ENCODE peak calls at places on chromosomes 12 and 14, in eight cellular contexts. One of them, this sample, is unnamed.
A peak's percentile ranks its signal among the peaks of the same experiment; 100 is the strongest.

GRCh38 chr12:95998611-95999300 is 2.6 kb upstream of the HAL start:
- DNase-seq in NCI-H2081 treated with DMSO at 0.1 percent for 48 hours: no peak
- DNase-seq in activated CD8-positive, alpha-beta T cell treated with anti-CD3 and anti-CD28 coated beads, Interleukin-2, amount 10 ng/mL, durations not matched to agents 7 days and 5 days: peak; percentile 73
- DNase-seq in cardiac fibroblast: peak; percentile 75
- DNase-seq in HEK293T: peak; percentile 68
- DNase-seq in NCI-H345: peak; percentile 38
- DNase-seq in choroid plexus epithelial cell: peak; percentile 81
- DNase-seq in GM20000: peak; percentile 78
- DNase-seq in this sample: peak; percentile 45

GRCh38 chr12:119369907-119370546 is 35.5 kb downstream of the CCDC60 start:
- DNase-seq in NCI-H2081 treated with DMSO at 0.1 percent for 48 hours: peak; percentile 84
- DNase-seq in activated CD8-positive, alpha-beta T cell treated with anti-CD3 and anti-CD28 coated beads, Interleukin-2, amount 10 ng/mL, durations not matched to agents 7 days and 5 days: no peak
- DNase-seq in cardiac fibroblast: no peak
- DNase-seq in HEK293T: no peak
- DNase-seq in NCI-H345: peak; percentile 96
- DNase-seq in choroid plexus epithelial cell: no peak
- DNase-seq in GM20000: no peak
- DNase-seq in this sample: no peak

GRCh38 chr12:122333142-122334087 is 67.1 kb upstream of the VPS33A start:
- DNase-seq in NCI-H2081 treated with DMSO at 0.1 percent for 48 hours: no peak
- DNase-seq in activated CD8-positive, alpha-beta T cell treated with anti-CD3 and anti-CD28 coated beads, Interleukin-2, amount 10 ng/mL, durations not matched to agents 7 days and 5 days: no peak
- DNase-seq in cardiac fibroblast: peak; percentile 16
- DNase-seq in HEK293T: no peak
- DNase-seq in NCI-H345: no peak
- DNase-seq in choroid plexus epithelial cell: peak; percentile 29
- DNase-seq in GM20000: no peak
- DNase-seq in this sample: no peak

GRCh38 chr14:72401632-72402428 is 469.6 kb downstream of the RGS6 start:
- DNase-seq in NCI-H2081 treated with DMSO at 0.1 percent for 48 hours: no peak
- DNase-seq in activated CD8-positive, alpha-beta T cell treated with anti-CD3 and anti-CD28 coated beads, Interleukin-2, amount 10 ng/mL, durations not matched to agents 7 days and 5 days: peak; percentile 80
- DNase-seq in cardiac fibroblast: no peak
- DNase-seq in HEK293T: no peak
- DNase-seq in NCI-H345: no peak
- DNase-seq in choroid plexus epithelial cell: peak; percentile 2
- DNase-seq in GM20000: no peak
- DNase-seq in this sample: no peak

GRCh38 chr14:99120147-99121026 is 151.6 kb downstream of the BCL11B start:
- DNase-seq in NCI-H2081 treated with DMSO at 0.1 percent for 48 hours: no peak
- DNase-seq in activated CD8-positive, alpha-beta T cell treated with anti-CD3 and anti-CD28 coated beads, Interleukin-2, amount 10 ng/mL, durations not matched to agents 7 days and 5 days: no peak
- DNase-seq in cardiac fibroblast: no peak
- DNase-seq in HEK293T: no peak
- DNase-seq in NCI-H345: no peak
- DNase-seq in choroid plexus epithelial cell: no peak
- DNase-seq in GM20000: no peak
- DNase-seq in this sample: no peak

GRCh38 chr12:7460375-7461259 is 16.7 kb upstream of the CD163L1 start:
- DNase-seq in NCI-H2081 treated with DMSO at 0.1 percent for 48 hours: no peak
- DNase-seq in activated CD8-positive, alpha-beta T cell treated with anti-CD3 and anti-CD28 coated beads, Interleukin-2, amount 10 ng/mL, durations not matched to agents 7 days and 5 days: peak; percentile 54
- DNase-seq in cardiac fibroblast: peak; percentile 59
- DNase-seq in HEK293T: peak; percentile 45
- DNase-seq in NCI-H345: peak; percentile 23
- DNase-seq in choroid plexus epithelial cell: peak; percentile 73
- DNase-seq in GM20000: peak; percentile 62
- DNase-seq in this sample: peak; percentile 37

GRCh38 chr12:115023279-115023678 is 339.3 kb upstream of the TBX3 start:
- DNase-seq in NCI-H2081 treated with DMSO at 0.1 percent for 48 hours: no peak
- DNase-seq in activated CD8-positive, alpha-beta T cell treated with anti-CD3 and anti-CD28 coated beads, Interleukin-2, amount 10 ng/mL, durations not matched to agents 7 days and 5 days: no peak
- DNase-seq in cardiac fibroblast: peak; percentile 52
- DNase-seq in HEK293T: no peak
- DNase-seq in NCI-H345: no peak
- DNase-seq in choroid plexus epithelial cell: peak; percentile 61
- DNase-seq in GM20000: no peak
- DNase-seq in this sample: no peak

GRCh38 chr12:104477812-104478388 is 21.2 kb downstream of the CHST11 start:
- DNase-seq in NCI-H2081 treated with DMSO at 0.1 percent for 48 hours: no peak
- DNase-seq in activated CD8-positive, alpha-beta T cell treated with anti-CD3 and anti-CD28 coated beads, Interleukin-2, amount 10 ng/mL, durations not matched to agents 7 days and 5 days: no peak
- DNase-seq in cardiac fibroblast: no peak
- DNase-seq in HEK293T: no peak
- DNase-seq in NCI-H345: no peak
- DNase-seq in choroid plexus epithelial cell: no peak
- DNase-seq in GM20000: no peak
- DNase-seq in this sample: no peak

GRCh38 chr14:23299558-23299957 is 3.1 kb downstream of the PPP1R3E start:
- DNase-seq in NCI-H2081 treated with DMSO at 0.1 percent for 48 hours: no peak
- DNase-seq in activated CD8-positive, alpha-beta T cell treated with anti-CD3 and anti-CD28 coated beads, Interleukin-2, amount 10 ng/mL, durations not matched to agents 7 days and 5 days: peak; percentile 32
- DNase-seq in cardiac fibroblast: peak; percentile 81
- DNase-seq in HEK293T: no peak
- DNase-seq in NCI-H345: peak; percentile 7
- DNase-seq in choroid plexus epithelial cell: peak; percentile 77
- DNase-seq in GM20000: no peak
- DNase-seq in this sample: peak; percentile 42

GRCh38 chr12:15842106-15842505 is 40.1 kb upstream of the STRAP start:
- DNase-seq in NCI-H2081 treated with DMSO at 0.1 percent for 48 hours: no peak
- DNase-seq in activated CD8-positive, alpha-beta T cell treated with anti-CD3 and anti-CD28 coated beads, Interleukin-2, amount 10 ng/mL, durations not matched to agents 7 days and 5 days: no peak
- DNase-seq in cardiac fibroblast: peak; percentile 75
- DNase-seq in HEK293T: no peak
- DNase-seq in NCI-H345: no peak
- DNase-seq in choroid plexus epithelial cell: peak; percentile 74
- DNase-seq in GM20000: no peak
- DNase-seq in this sample: no peak

GRCh38 chr12:51368640-51369517 is 22.3 kb downstream of the GALNT6 start:
- DNase-seq in NCI-H2081 treated with DMSO at 0.1 percent for 48 hours: no peak
- DNase-seq in activated CD8-positive, alpha-beta T cell treated with anti-CD3 and anti-CD28 coated beads, Interleukin-2, amount 10 ng/mL, durations not matched to agents 7 days and 5 days: peak; percentile 95
- DNase-seq in cardiac fibroblast: peak; percentile 67
- DNase-seq in HEK293T: no peak
- DNase-seq in NCI-H345: peak; percentile 26
- DNase-seq in choroid plexus epithelial cell: peak; percentile 79
- DNase-seq in GM20000: peak; percentile 97
- DNase-seq in this sample: peak; percentile 60

GRCh38 chr12:84986586-84986985 is 49.5 kb downstream of the TSPAN19 start:
- DNase-seq in NCI-H2081 treated with DMSO at 0.1 percent for 48 hours: no peak
- DNase-seq in activated CD8-positive, alpha-beta T cell treated with anti-CD3 and anti-CD28 coated beads, Interleukin-2, amount 10 ng/mL, durations not matched to agents 7 days and 5 days: no peak
- DNase-seq in cardiac fibroblast: no peak
- DNase-seq in HEK293T: no peak
- DNase-seq in NCI-H345: peak; percentile 50
- DNase-seq in choroid plexus epithelial cell: no peak
- DNase-seq in GM20000: no peak
- DNase-seq in this sample: peak; percentile 28

GRCh38 chr12:65756956-65757511 is 67.2 kb upstream of the HMGA2 start:
- DNase-seq in NCI-H2081 treated with DMSO at 0.1 percent for 48 hours: no peak
- DNase-seq in activated CD8-positive, alpha-beta T cell treated with anti-CD3 and anti-CD28 coated beads, Interleukin-2, amount 10 ng/mL, durations not matched to agents 7 days and 5 days: no peak
- DNase-seq in cardiac fibroblast: no peak
- DNase-seq in HEK293T: no peak
- DNase-seq in NCI-H345: no peak
- DNase-seq in choroid plexus epithelial cell: no peak
- DNase-seq in GM20000: peak; percentile 75
- DNase-seq in this sample: no peak

GRCh38 chr12:1373887-1374286 is 220.5 kb downstream of the FBXL14 start:
- DNase-seq in NCI-H2081 treated with DMSO at 0.1 percent for 48 hours: no peak
- DNase-seq in activated CD8-positive, alpha-beta T cell treated with anti-CD3 and anti-CD28 coated beads, Interleukin-2, amount 10 ng/mL, durations not matched to agents 7 days and 5 days: no peak
- DNase-seq in cardiac fibroblast: peak; percentile 70
- DNase-seq in HEK293T: no peak
- DNase-seq in NCI-H345: no peak
- DNase-seq in choroid plexus epithelial cell: peak; percentile 43
- DNase-seq in GM20000: no peak
- DNase-seq in this sample: no peak

GRCh38 chr14:87869619-87870583 is 123.1 kb downstream of the GALC start:
- DNase-seq in NCI-H2081 treated with DMSO at 0.1 percent for 48 hours: no peak
- DNase-seq in activated CD8-positive, alpha-beta T cell treated with anti-CD3 and anti-CD28 coated beads, Interleukin-2, amount 10 ng/mL, durations not matched to agents 7 days and 5 days: no peak
- DNase-seq in cardiac fibroblast: no peak
- DNase-seq in HEK293T: no peak
- DNase-seq in NCI-H345: no peak
- DNase-seq in choroid plexus epithelial cell: peak; percentile 14
- DNase-seq in GM20000: peak; percentile 13
- DNase-seq in this sample: no peak

GRCh38 chr12:8687846-8688601 is 9.8 kb upstream of the RIMKLB start:
- DNase-seq in NCI-H2081 treated with DMSO at 0.1 percent for 48 hours: no peak
- DNase-seq in activated CD8-positive, alpha-beta T cell treated with anti-CD3 and anti-CD28 coated beads, Interleukin-2, amount 10 ng/mL, durations not matched to agents 7 days and 5 days: no peak
- DNase-seq in cardiac fibroblast: peak; percentile 95
- DNase-seq in HEK293T: peak; percentile 24
- DNase-seq in NCI-H345: no peak
- DNase-seq in choroid plexus epithelial cell: peak; percentile 93
- DNase-seq in GM20000: no peak
- DNase-seq in this sample: peak; percentile 90

GRCh38 chr14:24132061-24132685 is 1.7 kb downstream of the FITM1 start:
- DNase-seq in NCI-H2081 treated with DMSO at 0.1 percent for 48 hours: peak; percentile 21
- DNase-seq in activated CD8-positive, alpha-beta T cell treated with anti-CD3 and anti-CD28 coated beads, Interleukin-2, amount 10 ng/mL, durations not matched to agents 7 days and 5 days: peak; percentile 33
- DNase-seq in cardiac fibroblast: no peak
- DNase-seq in HEK293T: no peak
- DNase-seq in NCI-H345: no peak
- DNase-seq in choroid plexus epithelial cell: no peak
- DNase-seq in GM20000: no peak
- DNase-seq in this sample: no peak

GRCh38 chr12:13135336-13136178 is 32.1 kb upstream of the GSG1 start:
- DNase-seq in NCI-H2081 treated with DMSO at 0.1 percent for 48 hours: no peak
- DNase-seq in activated CD8-positive, alpha-beta T cell treated with anti-CD3 and anti-CD28 coated beads, Interleukin-2, amount 10 ng/mL, durations not matched to agents 7 days and 5 days: no peak
- DNase-seq in cardiac fibroblast: peak; percentile 90
- DNase-seq in HEK293T: no peak
- DNase-seq in NCI-H345: no peak
- DNase-seq in choroid plexus epithelial cell: peak; percentile 80
- DNase-seq in GM20000: no peak
- DNase-seq in this sample: no peak

GRCh38 chr14:77478796-77479195 is 19.8 kb downstream of the ISM2 start:
- DNase-seq in NCI-H2081 treated with DMSO at 0.1 percent for 48 hours: no peak
- DNase-seq in activated CD8-positive, alpha-beta T cell treated with anti-CD3 and anti-CD28 coated beads, Interleukin-2, amount 10 ng/mL, durations not matched to agents 7 days and 5 days: no peak
- DNase-seq in cardiac fibroblast: no peak
- DNase-seq in HEK293T: no peak
- DNase-seq in NCI-H345: no peak
- DNase-seq in choroid plexus epithelial cell: no peak
- DNase-seq in GM20000: peak; percentile 78
- DNase-seq in this sample: no peak

GRCh38 chr12:40031965-40032364 is 73.9 kb downstream of the SLC2A13 start:
- DNase-seq in NCI-H2081 treated with DMSO at 0.1 percent for 48 hours: peak; percentile 53
- DNase-seq in activated CD8-positive, alpha-beta T cell treated with anti-CD3 and anti-CD28 coated beads, Interleukin-2, amount 10 ng/mL, durations not matched to agents 7 days and 5 days: no peak
- DNase-seq in cardiac fibroblast: no peak
- DNase-seq in HEK293T: no peak
- DNase-seq in NCI-H345: no peak
- DNase-seq in choroid plexus epithelial cell: peak; percentile 21
- DNase-seq in GM20000: no peak
- DNase-seq in this sample: no peak

GRCh38 chr12:69501154-69501895 is 31.1 kb downstream of the FRS2 start:
- DNase-seq in NCI-H2081 treated with DMSO at 0.1 percent for 48 hours: no peak
- DNase-seq in activated CD8-positive, alpha-beta T cell treated with anti-CD3 and anti-CD28 coated beads, Interleukin-2, amount 10 ng/mL, durations not matched to agents 7 days and 5 days: no peak
- DNase-seq in cardiac fibroblast: no peak
- DNase-seq in HEK293T: no peak
- DNase-seq in NCI-H345: no peak
- DNase-seq in choroid plexus epithelial cell: no peak
- DNase-seq in GM20000: no peak
- DNase-seq in this sample: no peak

GRCh38 chr12:53217049-53217929 is 10.2 kb upstream of the ITGB7 start:
- DNase-seq in NCI-H2081 treated with DMSO at 0.1 percent for 48 hours: no peak
- DNase-seq in activated CD8-positive, alpha-beta T cell treated with anti-CD3 and anti-CD28 coated beads, Interleukin-2, amount 10 ng/mL, durations not matched to agents 7 days and 5 days: peak; percentile 55
- DNase-seq in cardiac fibroblast: peak; percentile 53
- DNase-seq in HEK293T: no peak
- DNase-seq in NCI-H345: no peak
- DNase-seq in choroid plexus epithelial cell: peak; percentile 27
- DNase-seq in GM20000: no peak
- DNase-seq in this sample: no peak

GRCh38 chr14:104436741-104437701 is 142.5 kb upstream of the C14orf180 start:
- DNase-seq in NCI-H2081 treated with DMSO at 0.1 percent for 48 hours: peak; percentile 65
- DNase-seq in activated CD8-positive, alpha-beta T cell treated with anti-CD3 and anti-CD28 coated beads, Interleukin-2, amount 10 ng/mL, durations not matched to agents 7 days and 5 days: peak; percentile 18
- DNase-seq in cardiac fibroblast: no peak
- DNase-seq in HEK293T: peak; percentile 4
- DNase-seq in NCI-H345: peak; percentile 89
- DNase-seq in choroid plexus epithelial cell: no peak
- DNase-seq in GM20000: no peak
- DNase-seq in this sample: peak; percentile 41

GRCh38 chr14:92680781-92681650 is 67.4 kb downstream of the LGMN start:
- DNase-seq in NCI-H2081 treated with DMSO at 0.1 percent for 48 hours: peak; percentile 21
- DNase-seq in activated CD8-positive, alpha-beta T cell treated with anti-CD3 and anti-CD28 coated beads, Interleukin-2, amount 10 ng/mL, durations not matched to agents 7 days and 5 days: peak; percentile 77
- DNase-seq in cardiac fibroblast: peak; percentile 83
- DNase-seq in HEK293T: peak; percentile 85
- DNase-seq in NCI-H345: peak; percentile 52
- DNase-seq in choroid plexus epithelial cell: peak; percentile 83
- DNase-seq in GM20000: peak; percentile 82
- DNase-seq in this sample: peak; percentile 41

GRCh38 chr14:54739514-54739913 is 163.1 kb downstream of the GCH1 start:
- DNase-seq in NCI-H2081 treated with DMSO at 0.1 percent for 48 hours: no peak
- DNase-seq in activated CD8-positive, alpha-beta T cell treated with anti-CD3 and anti-CD28 coated beads, Interleukin-2, amount 10 ng/mL, durations not matched to agents 7 days and 5 days: no peak
- DNase-seq in cardiac fibroblast: no peak
- DNase-seq in HEK293T: no peak
- DNase-seq in NCI-H345: no peak
- DNase-seq in choroid plexus epithelial cell: no peak
- DNase-seq in GM20000: no peak
- DNase-seq in this sample: no peak

GRCh38 chr14:83706555-83706954 is 1823.4 kb upstream of the FLRT2 start:
- DNase-seq in NCI-H2081 treated with DMSO at 0.1 percent for 48 hours: no peak
- DNase-seq in activated CD8-positive, alpha-beta T cell treated with anti-CD3 and anti-CD28 coated beads, Interleukin-2, amount 10 ng/mL, durations not matched to agents 7 days and 5 days: no peak
- DNase-seq in cardiac fibroblast: no peak
- DNase-seq in HEK293T: no peak
- DNase-seq in NCI-H345: peak; percentile 50
- DNase-seq in choroid plexus epithelial cell: peak; percentile 58
- DNase-seq in GM20000: no peak
- DNase-seq in this sample: no peak

GRCh38 chr12:82698959-82699358 is 12.3 kb downstream of the TMTC2 start:
- DNase-seq in NCI-H2081 treated with DMSO at 0.1 percent for 48 hours: no peak
- DNase-seq in activated CD8-positive, alpha-beta T cell treated with anti-CD3 and anti-CD28 coated beads, Interleukin-2, amount 10 ng/mL, durations not matched to agents 7 days and 5 days: no peak
- DNase-seq in cardiac fibroblast: no peak
- DNase-seq in HEK293T: no peak
- DNase-seq in NCI-H345: no peak
- DNase-seq in choroid plexus epithelial cell: no peak
- DNase-seq in GM20000: no peak
- DNase-seq in this sample: no peak

GRCh38 chr14:61973981-61974380 is 211.8 kb downstream of the SNAPC1 start:
- DNase-seq in NCI-H2081 treated with DMSO at 0.1 percent for 48 hours: no peak
- DNase-seq in activated CD8-positive, alpha-beta T cell treated with anti-CD3 and anti-CD28 coated beads, Interleukin-2, amount 10 ng/mL, durations not matched to agents 7 days and 5 days: no peak
- DNase-seq in cardiac fibroblast: peak; percentile 0
- DNase-seq in HEK293T: no peak
- DNase-seq in NCI-H345: no peak
- DNase-seq in choroid plexus epithelial cell: peak; percentile 71
- DNase-seq in GM20000: no peak
- DNase-seq in this sample: no peak

GRCh38 chr12:43930032-43930431 is 94.2 kb downstream of the TMEM117 start:
- DNase-seq in NCI-H2081 treated with DMSO at 0.1 percent for 48 hours: no peak
- DNase-seq in activated CD8-positive, alpha-beta T cell treated with anti-CD3 and anti-CD28 coated beads, Interleukin-2, amount 10 ng/mL, durations not matched to agents 7 days and 5 days: no peak
- DNase-seq in cardiac fibroblast: no peak
- DNase-seq in HEK293T: no peak
- DNase-seq in NCI-H345: no peak
- DNase-seq in choroid plexus epithelial cell: no peak
- DNase-seq in GM20000: no peak
- DNase-seq in this sample: no peak

GRCh38 chr12:53538209-53538689 is 31.0 kb upstream of the NPFF start:
- DNase-seq in NCI-H2081 treated with DMSO at 0.1 percent for 48 hours: peak; percentile 27
- DNase-seq in activated CD8-positive, alpha-beta T cell treated with anti-CD3 and anti-CD28 coated beads, Interleukin-2, amount 10 ng/mL, durations not matched to agents 7 days and 5 days: no peak
- DNase-seq in cardiac fibroblast: peak; percentile 90
- DNase-seq in HEK293T: no peak
- DNase-seq in NCI-H345: peak; percentile 11
- DNase-seq in choroid plexus epithelial cell: peak; percentile 80
- DNase-seq in GM20000: no peak
- DNase-seq in this sample: no peak

GRCh38 chr12:55019784-55020183 is at the start of gene NEUROD4:
- DNase-seq in NCI-H2081 treated with DMSO at 0.1 percent for 48 hours: no peak
- DNase-seq in activated CD8-positive, alpha-beta T cell treated with anti-CD3 and anti-CD28 coated beads, Interleukin-2, amount 10 ng/mL, durations not matched to agents 7 days and 5 days: peak; percentile 41
- DNase-seq in cardiac fibroblast: peak; percentile 71
- DNase-seq in HEK293T: peak; percentile 71
- DNase-seq in NCI-H345: no peak
- DNase-seq in choroid plexus epithelial cell: peak; percentile 81
- DNase-seq in GM20000: peak; percentile 31
- DNase-seq in this sample: peak; percentile 3

GRCh38 chr12:14936224-14936861 is 2.0 kb downstream of the ERP27 start:
- DNase-seq in NCI-H2081 treated with DMSO at 0.1 percent for 48 hours: no peak
- DNase-seq in activated CD8-positive, alpha-beta T cell treated with anti-CD3 and anti-CD28 coated beads, Interleukin-2, amount 10 ng/mL, durations not matched to agents 7 days and 5 days: no peak
- DNase-seq in cardiac fibroblast: no peak
- DNase-seq in HEK293T: peak; percentile 25
- DNase-seq in NCI-H345: no peak
- DNase-seq in choroid plexus epithelial cell: no peak
- DNase-seq in GM20000: no peak
- DNase-seq in this sample: no peak

GRCh38 chr12:77225373-77225772 is 160.0 kb upstream of the E2F7 start:
- DNase-seq in NCI-H2081 treated with DMSO at 0.1 percent for 48 hours: no peak
- DNase-seq in activated CD8-positive, alpha-beta T cell treated with anti-CD3 and anti-CD28 coated beads, Interleukin-2, amount 10 ng/mL, durations not matched to agents 7 days and 5 days: no peak
- DNase-seq in cardiac fibroblast: no peak
- DNase-seq in HEK293T: no peak
- DNase-seq in NCI-H345: no peak
- DNase-seq in choroid plexus epithelial cell: no peak
- DNase-seq in GM20000: no peak
- DNase-seq in this sample: no peak